ENCODE peak calls at places on chromosomes 7 and 10, in six cellular contexts. Q is activated T-cell treated with anti-CD3 and anti-CD28 coated beads for 1 hour, X is naive B cell, B is MV-4-11, J is GM19239, N is SJSA1. Z is an unnamed sample.

GRCh38 chr10:3538850-3539531 is 246.0 kb downstream of the KLF6 start:
- DNase-seq in Q (no peak), X (no peak), B (peak), J (no peak), N (peak), Z (no peak)

GRCh38 chr10:98511861-98512260 is 65.1 kb upstream of the HPS1 start:
- DNase-seq in Q (no peak), X (no peak), B (no peak), J (no peak), N (no peak), Z (no peak)

GRCh38 chr7:55127622-55128081 is 108.8 kb downstream of the EGFR start:
- DNase-seq in Q (no peak), X (no peak), B (no peak), J (no peak), N (no peak), Z (no peak)

GRCh38 chr7:149803551-149804074 is 30.2 kb upstream of the ZNF467 start:
- DNase-seq in Q (no peak), X (no peak), B (no peak), J (no peak), N (no peak), Z (no peak)

GRCh38 chr7:47534322-47535032 is 47.4 kb downstream of the TNS3 start:
- DNase-seq in Q (no peak), X (no peak), B (no peak), J (no peak), N (no peak), Z (no peak)

GRCh38 chr7:2729043-2729892 is 41.3 kb downstream of the AMZ1 start:
- DNase-seq in Q (no peak), X (no peak), B (no peak), J (no peak), N (peak), Z (no peak)

GRCh38 chr7:41135511-41135910 is 567.4 kb downstream of the INHBA start:
- DNase-seq in Q (no peak), X (no peak), B (no peak), J (no peak), N (no peak), Z (no peak)

GRCh38 chr7:34991938-34992840 is 45.1 kb downstream of the DPY19L1 start:
- DNase-seq in Q (peak), X (no peak), B (no peak), J (no peak), N (no peak), Z (peak)

GRCh38 chr7:79452032-79452494 is 1.4 kb downstream of the MAGI2 start:
- DNase-seq in Q (no peak), X (no peak), B (no peak), J (no peak), N (peak), Z (no peak)

GRCh38 chr7:112370436-112370835 is 79.8 kb upstream of the IFRD1 start:
- DNase-seq in Q (no peak), X (no peak), B (no peak), J (no peak), N (no peak), Z (no peak)

GRCh38 chr7:133139350-133139749 is 57.5 kb upstream of the CHCHD3 start:
- DNase-seq in Q (no peak), X (no peak), B (peak), J (no peak), N (no peak), Z (no peak)

GRCh38 chr10:73859441-73860049 is 14.8 kb downstream of the CAMK2G start:
- DNase-seq in Q (no peak), X (no peak), B (no peak), J (no peak), N (no peak), Z (no peak)

GRCh38 chr10:101780187-101780817 is 2.9 kb downstream of the NPM3 start:
- DNase-seq in Q (no peak), X (no peak), B (no peak), J (no peak), N (no peak), Z (no peak)

GRCh38 chr10:86595496-86595895 is 58.9 kb upstream of the OPN4 start:
- DNase-seq in Q (no peak), X (no peak), B (no peak), J (no peak), N (no peak), Z (no peak)

GRCh38 chr7:92685146-92686042 is 95.2 kb upstream of the FAM133B start:
- DNase-seq in Q (peak), X (no peak), B (no peak), J (no peak), N (no peak), Z (no peak)

GRCh38 chr7:92754756-92755581 is 81.4 kb downstream of the CDK6 start:
- DNase-seq in Q (no peak), X (no peak), B (peak), J (no peak), N (peak), Z (no peak)

GRCh38 chr10:108597657-108598319 is 1325.5 kb downstream of the XPNPEP1 start:
- DNase-seq in Q (no peak), X (no peak), B (no peak), J (no peak), N (no peak), Z (no peak)

GRCh38 chr7:108284349-108285017 is 154.3 kb upstream of the LAMB4 start:
- DNase-seq in Q (no peak), X (no peak), B (peak), J (peak), N (no peak), Z (no peak)

GRCh38 chr10:55782181-55782580 is 578.9 kb downstream of the ZWINT start:
- DNase-seq in Q (no peak), X (no peak), B (no peak), J (no peak), N (no peak), Z (no peak)

GRCh38 chr10:24483701-24484100 is 240.0 kb downstream of the ARHGAP21 start:
- DNase-seq in Q (no peak), X (no peak), B (peak), J (peak), N (peak), Z (no peak)

GRCh38 chr7:95859434-95859833 is 87.1 kb downstream of the DYNC1I1 start:
- DNase-seq in Q (no peak), X (no peak), B (no peak), J (no peak), N (peak), Z (no peak)

GRCh38 chr7:1910081-1910685 is 240.1 kb downstream of the ELFN1 start:
- DNase-seq in Q (no peak), X (no peak), B (no peak), J (no peak), N (no peak), Z (no peak)

GRCh38 chr10:60083039-60083344 is 176.6 kb upstream of the CCDC6 start:
- DNase-seq in Q (no peak), X (no peak), B (no peak), J (no peak), N (no peak), Z (no peak)

GRCh38 chr7:25025218-25025671 is 45.3 kb upstream of the OSBPL3 start:
- DNase-seq in Q (no peak), X (no peak), B (no peak), J (no peak), N (peak), Z (no peak)

GRCh38 chr7:43888983-43889945 is 17.1 kb downstream of the URGCP start:
- DNase-seq in Q (no peak), X (no peak), B (no peak), J (no peak), N (no peak), Z (no peak)

Z was measured in GM20000.